ENCODE peak calls at places on chromosome 9, in nine cellular contexts. B is iPS DF 6.9, V is hypothalamus, X is NCI-H1092 treated with DMSO at 0.1 percent for 48 hours, L is K562, F is astrocyte, E is LNCaP clone FGC, R is T-helper 2 cell, D is heart right ventricle. A is an unnamed sample.

GRCh38 chr9:124079176-124079925 is 67.8 kb downstream of the LHX2 start:
- DNase-seq in X (no peak), V (no peak), D (no peak), E (no peak), F (peak; percentile 54), L (no peak), R (no peak), B (no peak), A (no peak)

GRCh38 chr9:135283621-135284020 is 196.0 kb upstream of the PPP1R26 start:
- DNase-seq in R (no peak), X (no peak), V (no peak), D (no peak), F (no peak), E (no peak), B (no peak), L (no peak), A (no peak)

GRCh38 chr9:3507395-3508077 is 18.3 kb downstream of the RFX3 start:
- DNase-seq in R (no peak), B (no peak), L (no peak), F (no peak), V (no peak), E (no peak), X (no peak), D (no peak), A (no peak)

GRCh38 chr9:14313378-14313940 is 482 bp downstream of the NFIB start:
- DNase-seq in F (no peak), L (no peak), D (no peak), V (no peak), R (no peak), E (no peak), X (no peak), B (no peak), A (peak; percentile 66)

GRCh38 chr9:84615574-84615973 is 54.0 kb upstream of the NTRK2 start:
- DNase-seq in F (no peak), R (no peak), L (no peak), V (no peak), X (no peak), B (no peak), D (no peak), E (no peak), A (no peak)

GRCh38 chr9:125815568-125815967 is 68.4 kb downstream of the PBX3 start:
- DNase-seq in E (no peak), V (no peak), F (peak; percentile 81), R (no peak), X (no peak), D (no peak), L (no peak), B (no peak), A (no peak)

GRCh38 chr9:112333639-112334318 is 360 bp upstream of the PTBP3 start:
- DNase-seq in L (peak; percentile 98), F (peak; percentile 87), E (peak; percentile 73), X (peak; percentile 95), D (peak; percentile 97), B (peak; percentile 76), R (peak; percentile 86), V (peak; percentile 74), A (peak; percentile 92)

GRCh38 chr9:3008091-3008490 is 164.2 kb upstream of the PUM3 start:
- DNase-seq in V (no peak), E (no peak), B (no peak), R (no peak), L (no peak), X (peak; percentile 24), F (no peak), D (no peak), A (no peak)

GRCh38 chr9:105245720-105246161 is 1.3 kb downstream of the SLC44A1 start:
- DNase-seq in E (no peak), V (no peak), X (no peak), D (no peak), B (no peak), L (no peak), R (no peak), F (no peak), A (no peak)

GRCh38 chr9:18142964-18143363 is 331.0 kb upstream of the ADAMTSL1 start:
- DNase-seq in V (no peak), L (no peak), R (no peak), X (no peak), E (no peak), D (no peak), B (no peak), F (no peak), A (no peak)

GRCh38 chr9:16651445-16651964 is 219.0 kb downstream of the BNC2 start:
- DNase-seq in D (no peak), E (no peak), B (no peak), F (no peak), R (no peak), V (no peak), X (no peak), L (no peak), A (no peak)

GRCh38 chr9:77752566-77752965 is 104.4 kb upstream of the GNA14 start:
- DNase-seq in E (no peak), V (no peak), B (no peak), D (no peak), R (no peak), L (no peak), X (no peak), F (peak; percentile 99), A (no peak)

GRCh38 chr9:4986291-4986690 is 1.2 kb downstream of the JAK2 start:
- DNase-seq in L (no peak), E (no peak), D (no peak), F (no peak), R (no peak), V (no peak), X (no peak), B (no peak), A (no peak)

GRCh38 chr9:1647776-1648175 is 367.4 kb upstream of the SMARCA2 start:
- DNase-seq in E (no peak), B (no peak), F (no peak), X (no peak), V (no peak), L (no peak), R (no peak), D (no peak), A (no peak)

GRCh38 chr9:6639622-6640021 is 5.9 kb downstream of the GLDC start:
- DNase-seq in F (no peak), R (no peak), L (no peak), V (no peak), B (no peak), D (no peak), E (no peak), X (no peak), A (no peak)

GRCh38 chr9:5931657-5932056 is 41.0 kb downstream of the MLANA start:
- DNase-seq in B (no peak), L (no peak), R (no peak), V (no peak), F (no peak), E (no peak), D (no peak), X (no peak), A (no peak)

GRCh38 chr9:81605154-81605670 is 84.1 kb downstream of the TLE1 start:
- DNase-seq in R (no peak), F (no peak), L (no peak), D (no peak), E (no peak), V (no peak), X (no peak), B (no peak), A (no peak)

GRCh38 chr9:104094534-104095020 is 468 bp downstream of the SMC2 start:
- DNase-seq in B (no peak), X (peak; percentile 85), D (no peak), V (no peak), E (no peak), F (no peak), R (no peak), L (no peak), A (no peak)

GRCh38 chr9:110029815-110030480 is 178.0 kb downstream of the C9orf152 start:
- DNase-seq in R (no peak), E (no peak), F (no peak), D (no peak), X (no peak), B (no peak), L (no peak), V (no peak), A (no peak)

GRCh38 chr9:110123364-110124095 is 84.4 kb downstream of the C9orf152 start:
- DNase-seq in E (no peak), X (no peak), F (peak; percentile 89), R (no peak), D (no peak), V (no peak), L (no peak), B (no peak), A (no peak)

GRCh38 chr9:90306118-90306517 is 336.5 kb downstream of the DIRAS2 start:
- DNase-seq in X (no peak), D (no peak), L (no peak), E (no peak), R (no peak), B (no peak), V (no peak), F (no peak), A (no peak)

GRCh38 chr9:21812415-21812814 is 10.0 kb downstream of the MTAP start:
- DNase-seq in L (no peak), V (no peak), B (no peak), E (no peak), F (peak; percentile 65), X (no peak), R (no peak), D (no peak), A (no peak)

GRCh38 chr9:7342229-7342628 is 457.3 kb downstream of the DMAC1 start:
- DNase-seq in X (no peak), D (no peak), B (no peak), R (no peak), L (no peak), V (no peak), F (no peak), E (no peak), A (no peak)

GRCh38 chr9:86321373-86321772 is 32.8 kb downstream of the TUT7 start:
- DNase-seq in B (no peak), L (no peak), V (no peak), F (peak; percentile 88), D (no peak), E (no peak), R (no peak), X (no peak), A (no peak)

GRCh38 chr9:79562749-79563386 is 8.9 kb upstream of the TLE4 start:
- DNase-seq in V (no peak), X (no peak), F (no peak), R (no peak), L (no peak), E (no peak), D (no peak), B (no peak), A (no peak)

GRCh38 chr9:95043826-95044225 is 273.7 kb downstream of the FANCC start:
- DNase-seq in E (no peak), D (no peak), X (no peak), L (no peak), V (no peak), F (no peak), R (no peak), B (no peak), A (no peak)

GRCh38 chr9:133369923-133370322 is 5.9 kb downstream of the SURF4 start:
- DNase-seq in L (no peak), X (no peak), F (no peak), D (no peak), E (no peak), V (no peak), R (no peak), B (no peak), A (no peak)

GRCh38 chr9:98607787-98608186 is 100.9 kb downstream of the GABBR2 start:
- DNase-seq in R (no peak), V (no peak), E (no peak), B (no peak), X (no peak), D (no peak), L (no peak), F (peak; percentile 88), A (no peak)

GRCh38 chr9:37801287-37801850 is 772 bp downstream of the DCAF10 start:
- DNase-seq in R (no peak), V (no peak), D (peak; percentile 24), F (peak; percentile 12), L (peak; percentile 43), B (no peak), E (no peak), X (no peak), A (no peak)

GRCh38 chr9:12882430-12882829 is 107.6 kb downstream of the LURAP1L start:
- DNase-seq in F (peak; percentile 77), D (no peak), X (no peak), E (no peak), L (no peak), B (no peak), V (no peak), R (no peak), A (no peak)

GRCh38 chr9:89498845-89499480 is 1.1 kb upstream of the SEMA4D start:
- DNase-seq in B (no peak), L (no peak), R (no peak), X (no peak), D (no peak), E (no peak), F (no peak), V (no peak), A (no peak)